ENCODE peak calls at places on chromosomes 5 and 9, in seven cellular contexts. R, B, K, W, Q, V and Y are unnamed samples.

GRCh38 chr9:78130004-78130403 is 98.4 kb upstream of the GNAQ start:
- DNase-seq in R (peak; percentile 26), B (no peak), K (no peak), W (peak; percentile 63), Q (no peak), V (no peak), Y (peak; percentile 35)

GRCh38 chr5:6483880-6484382 is 35.3 kb downstream of the UBE2QL1 start:
- DNase-seq in R (no peak), B (no peak), K (no peak), W (no peak), Q (no peak), V (no peak), Y (no peak)

GRCh38 chr5:180170111-180170809 is 38.8 kb downstream of the RASGEF1C start:
- DNase-seq in R (no peak), B (no peak), K (no peak), W (no peak), Q (no peak), V (no peak), Y (no peak)

GRCh38 chr5:176823076-176823481 is 12.7 kb downstream of the UNC5A start:
- DNase-seq in R (no peak), B (no peak), K (no peak), W (no peak), Q (no peak), V (no peak), Y (no peak)

GRCh38 chr5:1162276-1162675 is 39.1 kb upstream of the SLC6A19 start:
- DNase-seq in R (no peak), B (no peak), K (no peak), W (no peak), Q (no peak), V (peak; percentile 46), Y (no peak)

GRCh38 chr9:92489209-92489608 is 6.9 kb upstream of the ASPN start:
- DNase-seq in R (no peak), B (no peak), K (no peak), W (no peak), Q (no peak), V (no peak), Y (peak; percentile 55)

GRCh38 chr9:129886226-129887174 is 51.2 kb downstream of the USP20 start:
- DNase-seq in R (no peak), B (no peak), K (peak; percentile 80), W (peak; percentile 32), Q (no peak), V (no peak), Y (no peak)

GRCh38 chr5:119063579-119064379 is 7.1 kb upstream of the DMXL1 start:
- DNase-seq in R (no peak), B (no peak), K (no peak), W (peak; percentile 82), Q (no peak), V (no peak), Y (no peak)

GRCh38 chr9:114238919-114239879 is 83.7 kb upstream of the ORM1 start:
- DNase-seq in R (peak; percentile 66), B (peak; percentile 89), K (no peak), W (peak; percentile 47), Q (no peak), V (no peak), Y (peak; percentile 51)

GRCh38 chr5:142821027-142821732 is 51.0 kb downstream of the ARHGAP26 start:
- DNase-seq in R (no peak), B (no peak), K (no peak), W (no peak), Q (no peak), V (no peak), Y (no peak)
- H3K4me3 ChIP-seq in R (no peak overlapping the region), B (no peak overlapping the region), K (no peak overlapping the region), W (no peak overlapping the region), Q (no peak overlapping the region), V (no peak overlapping the region), Y (no peak overlapping the region)

DNA sequence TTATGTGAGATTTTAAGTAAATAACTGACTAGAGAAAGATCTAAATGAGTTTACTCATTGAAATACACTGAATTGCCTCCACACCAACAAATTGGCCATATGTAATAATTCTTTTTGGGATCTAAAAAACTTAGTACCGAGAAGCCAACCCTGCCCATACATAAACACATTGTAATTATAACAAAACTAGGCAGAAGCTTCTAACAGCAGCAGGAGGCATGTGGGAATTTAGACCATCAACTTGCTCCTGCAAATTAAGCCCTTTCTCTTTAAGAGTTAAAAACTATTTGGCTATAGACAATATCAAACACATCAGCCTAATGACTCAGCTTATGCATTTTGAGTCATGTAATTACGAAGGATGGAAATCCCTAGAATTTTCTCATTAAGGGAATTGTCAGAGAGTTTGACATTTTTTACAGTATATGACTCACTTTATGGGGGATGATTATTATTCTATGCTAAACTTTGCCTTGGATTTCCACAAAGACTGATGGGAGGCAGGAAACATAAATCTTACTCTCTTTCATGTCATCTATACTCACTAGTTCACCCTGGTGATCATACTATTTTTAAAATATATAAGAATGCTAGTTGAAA is 1.0 kb downstream of the IL7R start:
- DNase-seq in R (no peak), B (peak; percentile 73), K (peak; percentile 45), W (peak; percentile 55), Q (peak; percentile 26), V (no peak), Y (peak; percentile 82)
- H3K4me3 ChIP-seq in R (no peak overlapping the region), B (peak overlapping the region; percentile 30), K (peak overlapping the region; percentile 85), W (no peak overlapping the region), Q (peak overlapping the region; percentile 38), V (peak overlapping the region; percentile 36), Y (no peak overlapping the region)

GRCh38 chr9:33289501-33289900 is 815 bp upstream of the NFX1 start:
- DNase-seq in R (no peak), B (no peak), K (no peak), W (peak; percentile 11), Q (no peak), V (peak; percentile 56), Y (peak; percentile 9)
- H3K4me3 ChIP-seq in R (peak overlapping the region; percentile 87), B (peak overlapping the region; percentile 81), K (no peak overlapping the region), W (peak overlapping the region; percentile 69), Q (peak overlapping the region; percentile 97), V (peak overlapping the region; percentile 66), Y (peak overlapping the region; percentile 86)

GRCh38 chr5:132749506-132749905 is 2.3 kb downstream of the CCNI2 start:
- DNase-seq in R (no peak), B (no peak), K (no peak), W (no peak), Q (no peak), V (no peak), Y (no peak)

GRCh38 chr5:132748522-132749000 is 1.3 kb downstream of the CCNI2 start:
- DNase-seq in R (no peak), B (no peak), K (no peak), W (no peak), Q (no peak), V (no peak), Y (no peak)

GRCh38 chr5:132746592-132747063 is 598 bp upstream of the CCNI2 start:
- DNase-seq in R (peak; percentile 10), B (no peak), K (no peak), W (no peak), Q (no peak), V (no peak), Y (no peak)

GRCh38 chr5:132747064-132747692 is at the start of gene CCNI2:
- DNase-seq in R (no peak), B (no peak), K (peak; percentile 76), W (no peak), Q (no peak), V (peak; percentile 84), Y (no peak)

DNA sequence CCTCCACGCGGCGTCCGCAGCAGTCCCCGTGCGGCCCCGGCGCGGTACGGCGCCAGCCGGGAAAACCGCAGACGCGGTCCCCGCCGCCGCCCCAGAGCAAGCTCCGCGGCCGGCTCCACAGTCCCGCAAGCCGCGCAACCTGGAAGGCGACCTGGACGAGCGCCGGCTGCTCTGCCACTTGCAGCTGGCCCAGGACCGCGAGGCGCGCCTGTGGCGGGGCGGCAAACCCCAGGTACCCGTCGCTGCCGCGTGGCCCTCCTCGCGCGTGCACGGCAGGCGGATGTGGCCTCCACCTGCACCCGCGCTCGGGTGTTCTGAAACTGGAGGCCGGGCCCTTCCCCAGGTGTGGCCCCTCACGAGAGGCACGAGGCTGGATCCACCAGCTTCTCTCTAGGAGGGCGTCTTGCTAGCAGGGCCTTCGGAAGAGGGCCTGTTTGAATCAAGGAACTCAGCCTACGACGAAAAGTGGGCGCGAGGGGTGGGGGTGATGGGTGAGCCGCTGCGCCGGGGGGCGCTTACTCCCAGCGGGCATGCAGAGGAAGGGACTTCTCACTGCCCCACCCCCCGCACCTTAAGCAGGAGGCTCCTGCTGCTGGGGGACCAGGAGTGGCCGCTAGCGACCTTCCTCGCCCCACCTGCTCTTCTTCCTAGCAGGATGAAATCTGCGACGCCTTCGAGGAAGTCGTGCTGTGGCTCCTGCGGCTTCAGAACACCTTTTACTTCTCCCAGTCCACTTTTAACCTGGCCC is 641 bp downstream of the CCNI2 start:
- DNase-seq in R (no peak), B (no peak), K (peak; percentile 68), W (no peak), Q (no peak), V (peak; percentile 70), Y (no peak)
- H3K4me3 ChIP-seq in R (peak overlapping the region; percentile 44), B (peak overlapping the region; percentile 36), K (no peak overlapping the region), W (no peak overlapping the region), Q (no peak overlapping the region), V (peak overlapping the region; percentile 74), Y (no peak overlapping the region)

GRCh38 chr5:150154618-150155134 is 969 bp downstream of the PDGFRB start:
- DNase-seq in R (no peak), B (no peak), K (no peak), W (no peak), Q (no peak), V (no peak), Y (no peak)

GRCh38 chr5:150155258-150156032 is at the start of gene PDGFRB:
- DNase-seq in R (peak; percentile 85), B (peak; percentile 75), K (no peak), W (peak; percentile 93), Q (peak; percentile 78), V (peak; percentile 73), Y (peak; percentile 90)

GRCh38 chr5:150152636-150153462 is 2.8 kb downstream of the PDGFRB start:
- DNase-seq in R (no peak), B (no peak), K (no peak), W (no peak), Q (no peak), V (no peak), Y (no peak)

GRCh38 chr5:150153957-150154617 is 1.6 kb downstream of the PDGFRB start:
- DNase-seq in R (peak; percentile 85), B (no peak), K (no peak), W (peak; percentile 74), Q (no peak), V (no peak), Y (peak; percentile 73)

DNA sequence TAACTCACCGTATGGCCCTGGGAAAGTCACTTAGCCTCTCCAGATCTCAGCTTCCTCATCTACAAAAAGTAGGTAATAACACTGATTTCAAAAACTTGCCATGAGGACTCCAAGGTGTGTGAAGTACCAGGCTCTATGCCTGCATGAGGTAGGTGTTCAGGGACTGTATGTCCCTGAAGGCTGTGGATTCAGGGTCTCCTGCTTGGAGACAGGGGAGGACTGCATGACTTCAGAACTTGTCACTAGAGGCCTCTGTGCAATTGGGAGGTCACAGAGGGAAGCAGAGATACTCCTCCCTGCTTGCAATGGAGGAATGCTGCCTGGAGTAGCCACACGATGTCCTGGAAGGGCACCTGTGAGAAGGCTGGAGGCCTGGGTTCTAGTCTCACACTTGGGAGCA is 2.2 kb downstream of the PDGFRB start:
- DNase-seq in R (no peak), B (no peak), K (no peak), W (no peak), Q (no peak), V (no peak), Y (no peak)
- H3K4me3 ChIP-seq in R (peak overlapping the region; percentile 90), B (peak overlapping the region; percentile 88), K (no peak overlapping the region), W (peak overlapping the region; percentile 94), Q (peak overlapping the region; percentile 97), V (peak overlapping the region; percentile 7), Y (peak overlapping the region; percentile 68)